ENCODE peak calls at places on chromosomes 12 and 14, in nine cellular contexts. J is lower lobe of right lung; K is IMR-90; F is PC-3; N is CD8-positive, alpha-beta T cell; W is neuronal stem cell; V is GM12878; X is spleen; S is effector memory CD4-positive, alpha-beta T cell. O is an unnamed sample. For H3K4me1, the result is how much of the 10 kb centered on the place peaks cover.

GRCh38 chr12:3684449-3685051 is 68.4 kb downstream of the CRACR2A start:
- DNase-seq in N (no peak), J (no peak), X (no peak), V (no peak), W (no peak), F (no peak), S (no peak), K (no peak), O (no peak)

GRCh38 chr14:44803239-44803905 is 158.4 kb downstream of the KLHL28 start:
- DNase-seq in K (peak), F (peak), J (no peak), X (no peak), W (peak), S (no peak), V (peak), N (no peak), O (no peak)

GRCh38 chr14:71720978-71721624 is 211.1 kb upstream of the RGS6 start:
- DNase-seq in V (peak), W (peak), X (no peak), N (no peak), K (peak), S (no peak), J (no peak), F (peak), O (no peak)

GRCh38 chr14:88421286-88421685 is 35.8 kb downstream of the SPATA7 start:
- DNase-seq in S (no peak), W (no peak), J (no peak), V (no peak), K (peak), N (no peak), F (no peak), X (no peak), O (no peak)

GRCh38 chr12:3630621-3631271 is 122.2 kb downstream of the CRACR2A start:
- DNase-seq in V (no peak), N (no peak), S (no peak), J (no peak), F (no peak), W (no peak), X (no peak), K (no peak), O (no peak)

GRCh38 chr12:69655616-69656336 is 43.3 kb downstream of the BEST3 start:
- DNase-seq in K (peak), S (no peak), F (peak), W (no peak), N (no peak), X (no peak), J (no peak), V (no peak), O (no peak)

GRCh38 chr14:76918176-76918750 is 92.1 kb downstream of the LRRC74A start:
- DNase-seq in N (no peak), V (no peak), J (peak), X (peak), F (no peak), S (no peak), W (no peak), K (peak), O (peak)

GRCh38 chr14:61203059-61203753 is 77.9 kb downstream of the TMEM30B start:
- DNase-seq in F (no peak), K (no peak), V (no peak), J (no peak), W (no peak), S (no peak), X (no peak), N (no peak), O (no peak)

GRCh38 chr12:22543246-22544037 is 900 bp downstream of the C2CD5 start:
- DNase-seq in V (peak), N (peak), K (peak), F (peak), J (peak), S (peak), W (peak), X (peak), O (peak)

GRCh38 chr12:49763006-49763591 is 21.7 kb downstream of the TMBIM6 start:
- DNase-seq in J (peak), F (peak), K (peak), X (peak), N (peak), S (peak), W (peak), V (no peak), O (peak)

GRCh38 chr12:28360253-28360652 is 170.0 kb downstream of the CCDC91 start:
- DNase-seq in V (no peak), F (no peak), W (no peak), K (no peak), X (no peak), S (no peak), N (no peak), J (no peak), O (no peak)

GRCh38 chr12:70265132-70265531 is 21.9 kb downstream of the CNOT2 start:
- DNase-seq in N (no peak), S (no peak), F (no peak), V (no peak), K (no peak), X (no peak), J (no peak), W (no peak), O (no peak)

GRCh38 chr12:65093571-65093970 is 27.5 kb downstream of the WIF1 start:
- DNase-seq in W (no peak), J (no peak), X (no peak), F (no peak), V (no peak), S (no peak), K (no peak), N (no peak), O (no peak)

GRCh38 chr12:53217930-53218307 is 10.9 kb upstream of the ITGB7 start:
- DNase-seq in K (peak), X (peak), N (no peak), F (no peak), V (no peak), S (no peak), W (no peak), J (peak), O (no peak)
- H3K4me3 ChIP-seq in K (peak), X (no peak), N (peak), F (peak), V (peak), S (peak), W (no peak), J (peak), O (peak)

GRCh38 chr12:128815779-128816642 is 7.7 kb downstream of the SLC15A4 start:
- DNase-seq in K (no peak), F (no peak), X (no peak), N (no peak), S (no peak), W (no peak), V (no peak), J (no peak), O (no peak)

GRCh38 chr12:128813883-128814282 is 9.9 kb downstream of the SLC15A4 start:
- DNase-seq in X (no peak), J (no peak), N (no peak), V (no peak), F (no peak), W (no peak), S (no peak), K (no peak), O (no peak)

GRCh38 chr12:128813392-128813791 is 10.4 kb downstream of the SLC15A4 start:
- DNase-seq in W (no peak), J (no peak), V (no peak), N (no peak), S (no peak), K (no peak), F (no peak), X (no peak), O (no peak)

GRCh38 chr12:128816643-128816920 is 7.2 kb downstream of the SLC15A4 start:
- DNase-seq in W (no peak), S (no peak), K (no peak), J (no peak), V (no peak), X (no peak), F (no peak), N (no peak), O (no peak)

DNA sequence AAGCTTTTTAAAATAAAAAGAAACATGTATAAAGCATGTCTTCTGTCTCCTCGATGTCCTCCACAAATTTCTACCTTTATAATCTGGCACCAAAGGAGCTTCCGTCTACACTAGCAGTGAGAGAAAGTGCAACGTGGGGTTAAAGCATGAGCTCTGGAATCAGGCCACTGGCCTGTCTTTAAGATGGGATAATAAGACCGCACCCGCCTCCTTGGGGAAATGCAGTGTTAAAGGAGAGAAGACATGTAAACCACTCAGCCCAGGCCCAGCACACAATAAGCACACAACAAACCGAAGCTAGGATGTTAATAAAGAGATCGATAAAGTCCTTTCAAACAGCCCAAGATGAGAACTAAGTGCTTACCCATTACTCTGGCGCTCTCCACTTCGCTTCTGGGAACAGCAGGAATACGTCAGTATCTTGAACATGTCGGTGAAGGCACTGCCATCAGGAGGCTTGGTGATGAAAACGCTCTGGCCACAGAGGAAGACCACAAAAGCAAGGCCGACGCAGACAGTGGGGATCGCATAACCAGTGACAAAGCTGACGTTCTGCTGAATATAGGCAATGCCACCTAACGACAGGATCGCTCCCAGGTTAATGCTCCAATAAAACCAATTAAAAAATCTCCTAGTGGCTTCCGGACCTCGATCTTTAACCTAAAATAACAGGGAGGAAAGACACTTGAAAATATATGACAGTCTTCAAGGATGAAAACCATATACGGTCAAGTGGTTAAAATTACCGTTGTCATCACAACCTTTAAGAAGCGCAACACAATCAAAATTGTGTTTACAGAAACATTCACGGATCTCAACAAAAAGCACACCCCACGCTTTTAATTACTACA is 9.1 kb downstream of the SLC15A4 start:
- DNase-seq in N (no peak), J (no peak), F (no peak), W (no peak), K (no peak), X (no peak), S (no peak), V (no peak), O (no peak)
- H3K4me1 ChIP-seq in N (under half), J (under half), F (under half), W (under half), K (under half), X (half or more), S (under half), V (half or more), O (under half)

DNA sequence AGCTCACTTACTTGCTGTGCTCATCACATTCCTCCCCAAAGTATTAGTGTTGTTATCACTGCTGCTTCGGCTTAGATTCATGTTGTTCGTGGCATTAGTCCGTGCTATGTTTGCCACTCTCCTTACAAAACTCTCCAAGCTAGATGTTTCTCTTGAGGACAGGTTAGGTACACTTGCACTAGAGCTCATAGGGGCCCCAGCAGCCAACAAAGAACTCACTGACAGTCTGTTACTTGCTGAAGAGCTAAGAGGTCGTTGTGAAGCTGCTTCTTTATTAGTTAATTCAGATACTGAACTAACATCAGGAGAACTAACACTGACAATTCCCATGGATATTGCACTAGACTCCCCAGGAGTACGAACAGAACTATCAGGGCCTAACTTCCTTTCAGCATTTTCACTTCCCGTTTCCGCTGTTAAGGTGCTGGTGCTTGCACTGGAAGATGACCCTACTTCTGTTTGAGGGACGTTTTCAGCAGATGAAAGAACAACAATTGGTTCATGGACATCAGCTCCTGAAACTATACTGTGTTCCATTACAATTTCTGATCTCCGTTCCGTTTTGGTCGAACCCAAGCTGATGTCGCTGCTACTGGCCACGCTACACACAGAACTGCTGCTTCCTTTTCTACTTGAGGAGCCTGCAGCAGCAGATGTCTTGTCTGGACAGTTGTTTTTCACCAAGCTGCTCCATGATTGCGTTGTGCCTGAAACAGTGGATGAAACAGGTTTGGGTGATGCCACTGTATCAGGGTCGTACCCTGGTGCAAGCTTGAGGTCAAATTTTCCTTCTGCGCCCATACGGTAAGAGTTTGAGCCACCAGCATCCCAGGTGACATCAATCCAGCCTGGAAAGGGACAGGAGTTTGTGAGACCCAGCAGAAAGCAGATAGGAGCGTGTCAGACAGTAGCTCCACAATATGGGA is 78.7 kb downstream of the HECTD1 start:
- DNase-seq in N (no peak), F (no peak), W (no peak), V (no peak), S (no peak), X (no peak), J (no peak), K (no peak), O (no peak)
- H3K4me3 ChIP-seq in N (no peak), F (no peak), W (no peak), V (no peak), S (no peak), X (no peak), J (no peak), K (no peak), O (no peak)

DNA sequence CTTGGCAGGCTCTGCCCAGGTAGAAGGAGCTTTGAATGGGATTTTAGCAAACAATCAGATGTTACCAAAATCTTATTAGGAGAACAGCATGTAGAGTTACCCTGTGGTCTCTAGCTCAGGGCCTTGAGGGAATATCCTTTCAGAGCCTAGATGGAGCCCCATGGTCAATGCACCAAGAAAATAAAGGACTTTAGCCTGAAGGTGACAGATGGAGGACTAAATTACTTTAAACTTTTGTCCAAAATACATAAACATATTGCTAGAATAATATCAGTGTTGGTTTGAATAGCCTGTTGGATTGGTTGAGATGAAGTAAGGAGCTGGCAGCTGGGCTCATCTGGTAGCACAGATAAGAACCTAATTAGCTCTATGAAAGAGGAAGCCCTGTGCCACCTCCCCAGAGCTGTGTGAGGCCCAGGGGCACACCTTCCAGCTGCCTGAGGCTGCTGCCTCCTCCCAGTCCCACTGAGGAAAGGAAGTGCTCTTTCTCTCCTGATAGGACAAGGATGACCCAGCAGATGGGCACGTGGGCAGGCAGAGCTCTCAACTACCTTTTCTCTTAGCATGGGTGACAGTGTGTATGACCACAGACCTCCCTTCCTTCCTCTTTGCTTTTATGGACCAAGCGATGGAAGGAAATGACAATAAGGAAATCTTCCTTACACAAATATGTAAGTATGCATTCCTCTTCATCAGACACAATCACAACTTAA is 127.4 kb upstream of the AMIGO2 start:
- DNase-seq in S (peak), W (no peak), N (no peak), V (peak), K (no peak), X (peak), J (peak), F (no peak), O (no peak)
- H3K4me1 ChIP-seq in S (half or more), W (under half), N (half or more), V (under half), K (under half), X (half or more), J (under half), F (under half), O (under half)

DNA sequence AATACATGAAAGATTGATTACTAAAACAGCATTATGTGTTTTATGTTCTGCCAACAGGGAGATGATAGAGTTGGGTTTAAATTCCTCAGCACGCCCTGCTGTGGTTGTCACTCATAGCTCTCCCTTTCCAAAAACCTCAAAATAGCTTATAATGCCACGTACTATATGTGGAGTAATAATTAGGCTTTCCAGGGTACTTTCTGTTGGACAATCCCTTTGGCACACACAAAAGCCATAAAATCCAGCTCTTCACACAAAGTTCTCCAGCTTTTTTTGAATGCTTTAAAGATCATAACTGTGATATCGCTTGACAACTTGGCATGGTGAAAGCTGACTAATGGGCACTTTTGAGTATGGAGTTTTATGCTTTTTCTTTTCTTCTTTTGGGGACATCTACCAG is 145.3 kb upstream of the DCN start:
- DNase-seq in S (no peak), V (no peak), N (no peak), K (peak), F (peak), W (no peak), X (no peak), J (no peak), O (no peak)
- H3K4me3 ChIP-seq in S (no peak), V (no peak), N (no peak), K (no peak), F (no peak), W (no peak), X (no peak), J (no peak), O (no peak)

GRCh38 chr14:50825307-50825706 is 5.7 kb downstream of the NIN start:
- DNase-seq in J (no peak), F (no peak), N (no peak), V (no peak), X (no peak), S (no peak), K (no peak), W (no peak), O (no peak)

GRCh38 chr14:50821471-50822464 is 9.2 kb downstream of the NIN start:
- DNase-seq in W (no peak), V (peak), J (peak), N (peak), F (no peak), X (peak), K (no peak), S (peak), O (no peak)

GRCh38 chr14:50823051-50823762 is 7.8 kb downstream of the NIN start:
- DNase-seq in K (no peak), W (no peak), J (no peak), S (no peak), X (no peak), N (no peak), V (peak), F (peak), O (no peak)

GRCh38 chr14:50822501-50823042 is 8.4 kb downstream of the NIN start:
- DNase-seq in F (no peak), N (no peak), V (peak), W (no peak), X (peak), S (no peak), K (no peak), J (no peak), O (no peak)

DNA sequence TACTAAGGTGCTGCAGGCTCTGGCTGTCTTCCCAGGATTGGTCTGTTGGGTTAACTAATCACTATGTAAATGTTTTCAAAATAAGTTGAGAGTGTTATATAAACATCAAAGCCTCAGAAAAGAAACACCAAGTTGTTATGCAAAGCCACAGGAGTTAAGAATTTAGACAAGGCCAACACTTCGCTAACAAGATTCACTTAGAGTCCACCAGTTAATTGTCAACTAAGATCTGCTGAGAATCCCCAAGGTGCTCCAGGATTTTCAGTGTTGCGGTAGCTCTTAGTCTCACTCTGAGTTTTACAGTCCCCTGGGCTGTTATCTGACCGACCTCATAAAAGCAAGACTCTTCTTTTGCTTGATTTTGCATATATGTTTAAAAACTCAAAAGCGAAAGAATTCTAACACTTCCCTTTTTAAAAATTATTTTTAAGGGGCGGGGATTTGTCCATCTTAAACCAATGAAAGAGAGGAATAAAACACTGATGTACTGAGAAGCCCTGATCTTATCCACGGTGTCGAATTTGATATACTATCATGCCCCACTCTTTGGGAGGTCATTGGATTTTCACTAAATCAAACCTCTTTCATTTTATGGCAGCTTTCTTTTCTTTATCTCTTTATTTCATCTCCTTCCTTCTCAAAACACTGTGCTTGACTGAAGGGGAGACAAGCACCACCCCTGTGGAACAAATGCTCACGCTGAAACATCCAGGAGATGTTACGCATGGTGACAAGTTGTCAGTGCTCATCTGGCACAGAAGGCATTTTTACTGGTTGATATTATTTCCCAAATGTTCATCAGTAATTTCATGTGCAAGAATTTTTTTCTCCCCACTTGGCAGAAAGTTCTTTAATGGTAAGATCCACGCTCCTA is 7.0 kb downstream of the NIN start:
- DNase-seq in J (no peak), V (peak), X (no peak), K (no peak), W (no peak), F (no peak), N (no peak), S (no peak), O (no peak)
- H3K4me1 ChIP-seq in J (under half), V (under half), X (half or more), K (under half), W (under half), F (under half), N (half or more), S (under half), O (under half)

O was measured in tibial artery.